ENCODE peak calls at places on chromosome 4, in six cellular contexts. One of them, this sample, is unnamed.
A peak's percentile ranks its signal among the peaks of the same experiment; 100 is the strongest.

GRCh38 chr4:24915121-24915922 is 2.5 kb upstream of the CCDC149 start:
- DNase-seq in NCI-H187 treated with DMSO at 0.1 percent for 48 hours: no peak
- DNase-seq in ACHN: peak; percentile 35
- DNase-seq in HuH-7: peak; percentile 52
- DNase-seq in HS-5: no peak
- DNase-seq in germinal center: no peak
- DNase-seq in this sample: no peak

GRCh38 chr4:168631241-168632151 is 134.6 kb downstream of the PALLD start:
- DNase-seq in NCI-H187 treated with DMSO at 0.1 percent for 48 hours: no peak
- DNase-seq in ACHN: peak; percentile 79
- DNase-seq in HuH-7: peak; percentile 72
- DNase-seq in HS-5: no peak
- DNase-seq in germinal center: no peak
- DNase-seq in this sample: no peak

GRCh38 chr4:124132161-124132560 is 580.4 kb downstream of the ANKRD50 start:
- DNase-seq in NCI-H187 treated with DMSO at 0.1 percent for 48 hours: no peak
- DNase-seq in ACHN: no peak
- DNase-seq in HuH-7: no peak
- DNase-seq in HS-5: no peak
- DNase-seq in germinal center: no peak
- DNase-seq in this sample: no peak

GRCh38 chr4:1813915-1814314 is 20.8 kb downstream of the FGFR3 start:
- DNase-seq in NCI-H187 treated with DMSO at 0.1 percent for 48 hours: no peak
- DNase-seq in ACHN: no peak
- DNase-seq in HuH-7: no peak
- DNase-seq in HS-5: no peak
- DNase-seq in germinal center: no peak
- DNase-seq in this sample: no peak

GRCh38 chr4:87985097-87985886 is 9.8 kb downstream of the SPP1 start:
- DNase-seq in NCI-H187 treated with DMSO at 0.1 percent for 48 hours: no peak
- DNase-seq in ACHN: peak; percentile 87
- DNase-seq in HuH-7: peak; percentile 14
- DNase-seq in HS-5: no peak
- DNase-seq in germinal center: peak; percentile 24
- DNase-seq in this sample: peak; percentile 78

GRCh38 chr4:120066182-120066524 is 495 bp downstream of the MAD2L1 start:
- DNase-seq in NCI-H187 treated with DMSO at 0.1 percent for 48 hours: no peak
- DNase-seq in ACHN: no peak
- DNase-seq in HuH-7: no peak
- DNase-seq in HS-5: no peak
- DNase-seq in germinal center: no peak
- DNase-seq in this sample: peak; percentile 66

GRCh38 chr4:28378109-28378830 is 1517.6 kb downstream of the STIM2 start:
- DNase-seq in NCI-H187 treated with DMSO at 0.1 percent for 48 hours: no peak
- DNase-seq in ACHN: no peak
- DNase-seq in HuH-7: no peak
- DNase-seq in HS-5: no peak
- DNase-seq in germinal center: no peak
- DNase-seq in this sample: peak; percentile 49

GRCh38 chr4:76811604-76812412 is 86.1 kb downstream of the SOWAHB start:
- DNase-seq in NCI-H187 treated with DMSO at 0.1 percent for 48 hours: no peak
- DNase-seq in ACHN: no peak
- DNase-seq in HuH-7: no peak
- DNase-seq in HS-5: no peak
- DNase-seq in germinal center: no peak
- DNase-seq in this sample: no peak

GRCh38 chr4:120801171-120801758 is 121.3 kb downstream of the PRDM5 start:
- DNase-seq in NCI-H187 treated with DMSO at 0.1 percent for 48 hours: no peak
- DNase-seq in ACHN: no peak
- DNase-seq in HuH-7: no peak
- DNase-seq in HS-5: peak; percentile 18
- DNase-seq in germinal center: no peak
- DNase-seq in this sample: no peak

GRCh38 chr4:151409470-151410313 is 716 bp downstream of the FHIP1A start:
- DNase-seq in NCI-H187 treated with DMSO at 0.1 percent for 48 hours: no peak
- DNase-seq in ACHN: peak; percentile 30
- DNase-seq in HuH-7: peak; percentile 72
- DNase-seq in HS-5: no peak
- DNase-seq in germinal center: no peak
- DNase-seq in this sample: no peak

GRCh38 chr4:75830906-75831305 is 71.3 kb downstream of the PPEF2 start:
- DNase-seq in NCI-H187 treated with DMSO at 0.1 percent for 48 hours: no peak
- DNase-seq in ACHN: no peak
- DNase-seq in HuH-7: no peak
- DNase-seq in HS-5: no peak
- DNase-seq in germinal center: no peak
- DNase-seq in this sample: no peak

GRCh38 chr4:174259580-174259979 is 23.9 kb downstream of the FBXO8 start:
- DNase-seq in NCI-H187 treated with DMSO at 0.1 percent for 48 hours: no peak
- DNase-seq in ACHN: no peak
- DNase-seq in HuH-7: no peak
- DNase-seq in HS-5: no peak
- DNase-seq in germinal center: no peak
- DNase-seq in this sample: peak; percentile 24

GRCh38 chr4:170990989-170991589 is 822.1 kb upstream of the GALNTL6 start:
- DNase-seq in NCI-H187 treated with DMSO at 0.1 percent for 48 hours: no peak
- DNase-seq in ACHN: peak; percentile 35
- DNase-seq in HuH-7: peak; percentile 19
- DNase-seq in HS-5: peak; percentile 3
- DNase-seq in germinal center: no peak
- DNase-seq in this sample: peak; percentile 82

GRCh38 chr4:185634066-185634652 is 98.9 kb upstream of the PDLIM3 start:
- DNase-seq in NCI-H187 treated with DMSO at 0.1 percent for 48 hours: no peak
- DNase-seq in ACHN: peak; percentile 10
- DNase-seq in HuH-7: no peak
- DNase-seq in HS-5: no peak
- DNase-seq in germinal center: peak; percentile 12
- DNase-seq in this sample: peak; percentile 48

GRCh38 chr4:174111350-174111888 is 172.0 kb downstream of the FBXO8 start:
- DNase-seq in NCI-H187 treated with DMSO at 0.1 percent for 48 hours: no peak
- DNase-seq in ACHN: no peak
- DNase-seq in HuH-7: no peak
- DNase-seq in HS-5: no peak
- DNase-seq in germinal center: no peak
- DNase-seq in this sample: no peak

GRCh38 chr4:27764526-27764837 is 903.8 kb downstream of the STIM2 start:
- DNase-seq in NCI-H187 treated with DMSO at 0.1 percent for 48 hours: no peak
- DNase-seq in ACHN: no peak
- DNase-seq in HuH-7: no peak
- DNase-seq in HS-5: no peak
- DNase-seq in germinal center: no peak
- DNase-seq in this sample: no peak

GRCh38 chr4:878796-879729 is 53.1 kb downstream of the GAK start:
- DNase-seq in NCI-H187 treated with DMSO at 0.1 percent for 48 hours: no peak
- DNase-seq in ACHN: no peak
- DNase-seq in HuH-7: no peak
- DNase-seq in HS-5: no peak
- DNase-seq in germinal center: no peak
- DNase-seq in this sample: no peak

GRCh38 chr4:3372264-3372932 is 69.4 kb upstream of the HGFAC start:
- DNase-seq in NCI-H187 treated with DMSO at 0.1 percent for 48 hours: no peak
- DNase-seq in ACHN: no peak
- DNase-seq in HuH-7: no peak
- DNase-seq in HS-5: no peak
- DNase-seq in germinal center: no peak
- DNase-seq in this sample: no peak

This sample was measured in OCI-M1.